ENCODE peak calls at places on chromosomes 16 and 17, in seven cellular contexts. L, I, K, G, N, O and B are unnamed samples.

GRCh38 chr17:80751070-80751459 is 206.4 kb downstream of the RPTOR start:
- DNase-seq in K (no peak), L (peak), N (no peak), O (peak), I (no peak), G (no peak), B (no peak)

GRCh38 chr17:76279742-76280287 is 14.7 kb downstream of the UBALD2 start:
- DNase-seq in G (no peak), K (no peak), I (no peak), L (no peak), O (no peak), N (no peak), B (no peak)

GRCh38 chr17:77366558-77367245 is 225.9 kb downstream of the SEC14L1 start:
- DNase-seq in K (no peak), N (peak), I (no peak), G (no peak), O (peak), L (peak), B (no peak)

GRCh38 chr17:77668518-77668917 is 290.0 kb upstream of the TNRC6C start:
- DNase-seq in O (no peak), K (no peak), G (no peak), L (no peak), N (no peak), I (no peak), B (no peak)

GRCh38 chr17:3712811-3713463 is 10.8 kb upstream of the HASPIN start:
- DNase-seq in I (no peak), K (no peak), G (no peak), O (no peak), L (no peak), N (peak), B (no peak)

GRCh38 chr17:42792545-42792944 is 6.0 kb downstream of the COA3 start:
- DNase-seq in O (no peak), L (no peak), K (no peak), I (no peak), N (no peak), G (no peak), B (no peak)

GRCh38 chr16:89315791-89316581 is 98.5 kb downstream of the ZNF778 start:
- DNase-seq in O (peak), I (no peak), K (no peak), G (no peak), L (peak), N (peak), B (peak)

GRCh38 chr17:79478841-79479240 is 132.0 kb downstream of the RBFOX3 start:
- DNase-seq in G (no peak), L (no peak), I (no peak), K (no peak), N (no peak), O (no peak), B (no peak)

GRCh38 chr16:80614908-80615696 is 74.3 kb downstream of the DYNLRB2 start:
- DNase-seq in I (no peak), O (peak), K (peak), L (peak), N (peak), G (no peak), B (no peak)

GRCh38 chr17:12665263-12666210 is at the start of gene MYOCD:
- DNase-seq in N (peak), L (peak), O (peak), K (peak), G (peak), I (peak), B (no peak)

GRCh38 chr17:59361386-59361785 is 29.9 kb downstream of the YPEL2 start:
- DNase-seq in L (peak), I (no peak), K (peak), N (peak), O (peak), G (no peak), B (no peak)

GRCh38 chr16:87198328-87198731 is 118.9 kb downstream of the C16orf95 start:
- DNase-seq in I (no peak), L (peak), K (no peak), N (no peak), O (peak), G (peak), B (no peak)

GRCh38 chr17:58005031-58005727 is 1.9 kb downstream of the SRSF1 start:
- DNase-seq in O (peak), N (no peak), G (no peak), I (no peak), K (no peak), L (peak), B (no peak)

GRCh38 chr17:77280304-77280910 is 139.6 kb downstream of the SEC14L1 start:
- DNase-seq in K (no peak), L (peak), G (peak), N (peak), I (no peak), O (peak), B (no peak)

GRCh38 chr16:87344931-87345631 is 27.9 kb upstream of the C16orf95 start:
- DNase-seq in G (peak), I (no peak), L (no peak), N (peak), K (no peak), O (no peak), B (no peak)

GRCh38 chr17:57484826-57485565 is 228.7 kb downstream of the MSI2 start:
- DNase-seq in N (no peak), O (no peak), K (no peak), L (no peak), G (no peak), I (no peak), B (no peak)

GRCh38 chr17:15444805-15445204 is 22.6 kb downstream of the CDRT4 start:
- DNase-seq in G (no peak), K (no peak), L (no peak), I (no peak), N (peak), O (peak), B (no peak)

GRCh38 chr16:15457958-15458357 is 23.6 kb downstream of the BMERB1 start:
- DNase-seq in N (no peak), I (no peak), L (no peak), G (no peak), O (no peak), K (no peak), B (no peak)

GRCh38 chr17:72397687-72398086 is 276.9 kb downstream of the SOX9 start:
- DNase-seq in N (peak), O (peak), I (no peak), K (no peak), L (peak), G (no peak), B (no peak)

GRCh38 chr17:19303367-19303776 is 59.2 kb downstream of the B9D1 start:
- DNase-seq in L (no peak), N (peak), G (no peak), O (no peak), I (no peak), K (no peak), B (no peak)

GRCh38 chr17:67528751-67529436 is 151.8 kb downstream of the PITPNC1 start:
- DNase-seq in K (peak), L (peak), O (peak), I (peak), G (peak), N (peak), B (peak)

GRCh38 chr16:77789085-77789611 is 784 bp downstream of the VAT1L start:
- DNase-seq in N (no peak), G (peak), K (no peak), I (no peak), L (no peak), O (peak), B (no peak)

GRCh38 chr16:525123-525519 is 2.4 kb upstream of the CAPN15 start:
- DNase-seq in K (no peak), O (no peak), L (no peak), N (no peak), I (no peak), G (no peak), B (no peak)

GRCh38 chr17:79325707-79326106 is 251.1 kb downstream of the ENGASE start:
- DNase-seq in G (peak), I (peak), K (peak), O (peak), N (peak), L (no peak), B (no peak)

GRCh38 chr17:49351572-49352140 is 10.4 kb downstream of the ZNF652 start:
- DNase-seq in O (no peak), I (no peak), G (no peak), L (no peak), N (no peak), K (no peak), B (no peak)

GRCh38 chr17:45372325-45372869 is 55.6 kb upstream of the MAP3K14 start:
- DNase-seq in N (no peak), L (peak), O (peak), K (peak), I (no peak), G (peak), B (no peak)

GRCh38 chr17:74011963-74012362 is 191.5 kb upstream of the RPL38 start:
- DNase-seq in I (no peak), G (no peak), O (no peak), L (no peak), K (no peak), N (no peak), B (no peak)

GRCh38 chr17:43907425-43907981 is at the start of gene MPP2:
- DNase-seq in O (peak), I (peak), K (peak), N (peak), G (peak), L (peak), B (peak)

GRCh38 chr17:48066192-48066591 is 18.0 kb downstream of the NFE2L1 start:
- DNase-seq in O (no peak), L (no peak), N (no peak), K (no peak), G (no peak), I (no peak), B (no peak)

GRCh38 chr17:4936436-4936835 is 3.4 kb downstream of the SLC25A11 start:
- DNase-seq in N (no peak), K (no peak), O (no peak), I (no peak), G (peak), L (no peak), B (no peak)

GRCh38 chr17:70366421-70366820 is 197.1 kb downstream of the KCNJ2 start:
- DNase-seq in O (no peak), L (no peak), K (no peak), I (no peak), G (peak), N (no peak), B (no peak)

GRCh38 chr17:19292377-19292711 is 55.2 kb downstream of the EPN2 start:
- DNase-seq in L (no peak), I (no peak), G (no peak), K (no peak), O (no peak), N (no peak), B (no peak)

GRCh38 chr16:86886651-86887050 is 308.3 kb downstream of the FOXL1 start:
- DNase-seq in L (peak), N (peak), K (no peak), O (no peak), G (no peak), I (no peak), B (no peak)

GRCh38 chr16:15777533-15778203 is 79.2 kb downstream of the MYH11 start:
- DNase-seq in L (peak), O (peak), G (peak), I (peak), K (peak), N (peak), B (peak)

GRCh38 chr17:16585796-16586195 is 16.8 kb upstream of the ZNF287 start:
- DNase-seq in K (peak), O (peak), I (no peak), L (no peak), G (no peak), N (no peak), B (no peak)

GRCh38 chr16:67733734-67734470 is 14.8 kb upstream of the GFOD2 start:
- DNase-seq in G (no peak), N (no peak), L (no peak), O (no peak), K (no peak), I (no peak), B (no peak)

GRCh38 chr16:70703041-70703834 is 17.4 kb upstream of the MTSS2 start:
- DNase-seq in L (peak), G (peak), I (no peak), N (peak), K (peak), O (peak), B (peak)
- H3K9ac ChIP-seq in L (peak), G (no peak), I (no peak), N (peak), K (peak), O (peak), B (peak)

GRCh38 chr17:8384801-8385335 is 1.9 kb upstream of the RPL26 start:
- DNase-seq in N (peak), O (peak), G (peak), I (no peak), K (peak), L (peak), B (no peak)
- H3K9ac ChIP-seq in N (no peak), O (peak), G (no peak), I (no peak), K (peak), L (peak), B (peak)

DNA sequence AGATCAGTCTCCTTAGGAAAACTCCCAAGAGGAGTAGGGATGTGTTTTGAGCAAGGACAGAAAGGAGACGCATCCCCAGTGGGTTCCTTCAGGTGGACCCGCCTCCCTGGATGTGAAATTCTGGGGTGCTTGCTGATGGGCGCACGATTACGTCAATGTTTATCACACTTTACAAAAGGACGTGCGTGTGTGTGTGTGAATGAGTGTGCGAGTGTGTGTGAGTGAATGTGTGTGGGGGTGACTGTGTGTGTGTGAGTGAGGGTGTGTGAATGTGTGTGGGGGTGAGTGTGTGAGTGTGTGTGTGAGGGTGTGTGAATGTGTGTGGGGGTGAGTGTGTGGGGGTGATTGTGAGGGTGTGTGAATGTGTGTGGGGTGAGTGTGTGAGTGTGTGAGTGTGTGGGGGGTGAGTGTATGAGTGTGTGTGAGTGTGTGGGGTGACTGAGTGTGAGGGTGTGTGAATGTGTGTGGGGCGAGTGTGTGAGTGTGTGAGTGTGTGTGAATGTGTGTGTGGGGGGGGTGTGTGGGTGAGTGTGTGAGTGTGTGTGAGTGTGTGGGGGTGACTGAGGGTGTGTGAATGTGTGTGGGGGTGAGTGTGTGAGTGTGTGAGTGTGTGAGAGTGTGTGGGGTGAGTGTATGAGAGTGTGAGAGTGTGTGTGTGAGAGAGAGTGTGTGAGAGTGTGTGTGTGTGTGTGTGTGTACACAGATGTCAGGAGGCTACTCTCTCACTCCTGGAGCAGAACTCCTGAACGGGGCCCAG is 4.1 kb upstream of the TRARG1 start:
- DNase-seq in N (no peak), L (no peak), G (no peak), I (no peak), K (no peak), O (no peak), B (no peak)
- H3K9ac ChIP-seq in N (no peak), L (no peak), G (no peak), I (no peak), K (no peak), O (no peak), B (no peak)

GRCh38 chr16:75762746-75763145 is 36.5 kb upstream of the CPHXL start:
- DNase-seq in G (no peak), K (no peak), O (no peak), I (no peak), L (no peak), N (no peak), B (no peak)
- H3K9ac ChIP-seq in G (no peak), K (no peak), O (no peak), I (no peak), L (no peak), N (no peak), B (no peak)

GRCh38 chr17:28189667-28190066 is 129.3 kb upstream of the TMEM97 start:
- DNase-seq in G (no peak), L (no peak), I (no peak), O (no peak), N (no peak), K (no peak), B (no peak)

GRCh38 chr17:28187931-28188330 is 131.1 kb upstream of the TMEM97 start:
- DNase-seq in N (no peak), O (no peak), K (no peak), I (no peak), G (no peak), L (no peak), B (no peak)

GRCh38 chr17:28185658-28186057 is 133.3 kb upstream of the TMEM97 start:
- DNase-seq in L (no peak), K (no peak), O (no peak), I (no peak), G (no peak), N (no peak), B (no peak)

GRCh38 chr17:28191018-28191417 is 128.0 kb upstream of the TMEM97 start:
- DNase-seq in L (no peak), O (no peak), I (no peak), K (no peak), N (no peak), G (no peak), B (no peak)

GRCh38 chr17:28188841-28189263 is 130.1 kb upstream of the TMEM97 start:
- DNase-seq in I (no peak), L (peak), G (no peak), O (no peak), K (no peak), N (peak), B (no peak)
- H3K9ac ChIP-seq in I (no peak), L (no peak), G (no peak), O (no peak), K (no peak), N (no peak), B (no peak)